ENCODE peak calls at places on chromosomes 2 and 18, in seven cellular contexts. X is stomach, N is body of pancreas, O is K562, P is adrenal gland, M is GM12878, E is esophagus squamous epithelium. Q is an unnamed sample.

GRCh38 chr2:238861766-238862315 is 14.0 kb downstream of the TWIST2 start:
- DNase-seq in P (no peak), M (no peak), E (no peak), N (no peak), X (no peak), O (no peak), Q (no peak)

GRCh38 chr18:52339891-52340371 is at the start of gene DCC:
- DNase-seq in P (peak; percentile 28), O (no peak), M (no peak), N (peak; percentile 64), X (peak; percentile 38), E (no peak), Q (no peak)

GRCh38 chr2:60331106-60331809 is 222.2 kb downstream of the BCL11A start:
- DNase-seq in E (no peak), M (no peak), P (no peak), N (no peak), X (no peak), O (no peak), Q (no peak)

GRCh38 chr2:55421326-55421725 is 1.7 kb upstream of the CCDC88A start:
- DNase-seq in E (no peak), X (no peak), N (no peak), O (no peak), P (no peak), M (no peak), Q (no peak)

GRCh38 chr2:240142859-240143258 is 2.4 kb upstream of the OTOS start:
- DNase-seq in O (no peak), M (no peak), N (no peak), X (no peak), E (no peak), P (no peak), Q (no peak)

GRCh38 chr2:96811916-96812315 is 4.2 kb upstream of the CNNM3 start:
- DNase-seq in O (no peak), E (no peak), P (no peak), M (no peak), X (no peak), N (no peak), Q (no peak)

GRCh38 chr2:109222825-109223471 is 93.9 kb downstream of the SH3RF3 start:
- DNase-seq in O (no peak), P (no peak), N (no peak), X (no peak), E (no peak), M (no peak), Q (no peak)

GRCh38 chr2:9657083-9657482 is 26.3 kb upstream of the YWHAQ start:
- DNase-seq in O (no peak), N (no peak), X (no peak), M (no peak), E (no peak), P (no peak), Q (no peak)

DNA sequence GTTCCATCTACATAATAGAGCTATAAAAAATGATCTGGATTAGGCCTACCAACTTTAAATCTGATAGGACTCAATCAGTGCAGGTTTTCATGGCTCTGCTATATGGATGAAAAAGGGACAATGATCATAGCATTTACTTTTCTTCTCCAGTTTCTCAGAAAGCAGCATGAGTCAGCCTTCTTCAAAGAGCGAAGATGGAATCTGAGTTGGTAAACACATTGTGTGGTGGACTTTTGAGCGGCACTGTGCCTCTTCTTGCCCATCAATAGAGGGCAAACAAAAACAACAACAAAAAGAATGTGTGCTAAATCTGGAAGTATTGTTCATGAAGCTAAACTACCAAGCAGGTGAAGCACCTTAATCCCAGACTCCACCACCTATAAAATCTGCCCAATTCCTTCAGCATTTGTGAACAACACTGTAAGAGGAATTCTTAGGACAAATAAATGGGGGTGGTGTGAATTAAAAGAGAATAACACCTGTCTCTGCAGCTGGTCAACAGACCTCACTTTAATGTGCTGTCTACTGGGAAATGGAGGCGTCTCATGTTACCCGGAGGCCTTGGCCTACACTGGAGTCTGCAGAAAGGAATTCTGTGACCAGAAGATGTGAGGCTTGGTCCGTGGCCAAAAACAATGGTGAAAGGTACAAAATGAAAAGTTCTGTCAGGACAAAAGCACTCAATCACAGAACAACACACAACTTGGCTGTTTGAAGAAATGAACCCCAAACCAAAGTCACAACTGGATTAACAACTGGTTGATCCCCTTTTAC is 609.0 kb downstream of the IRS1 start:
- DNase-seq in M (no peak), O (no peak), X (no peak), E (no peak), N (no peak), P (no peak), Q (no peak)
- TF ChIP-seq POLR2A in M (no peak), O (no peak), X (no peak), E (no peak), N (no peak), P (no peak), Q (no peak)

DNA sequence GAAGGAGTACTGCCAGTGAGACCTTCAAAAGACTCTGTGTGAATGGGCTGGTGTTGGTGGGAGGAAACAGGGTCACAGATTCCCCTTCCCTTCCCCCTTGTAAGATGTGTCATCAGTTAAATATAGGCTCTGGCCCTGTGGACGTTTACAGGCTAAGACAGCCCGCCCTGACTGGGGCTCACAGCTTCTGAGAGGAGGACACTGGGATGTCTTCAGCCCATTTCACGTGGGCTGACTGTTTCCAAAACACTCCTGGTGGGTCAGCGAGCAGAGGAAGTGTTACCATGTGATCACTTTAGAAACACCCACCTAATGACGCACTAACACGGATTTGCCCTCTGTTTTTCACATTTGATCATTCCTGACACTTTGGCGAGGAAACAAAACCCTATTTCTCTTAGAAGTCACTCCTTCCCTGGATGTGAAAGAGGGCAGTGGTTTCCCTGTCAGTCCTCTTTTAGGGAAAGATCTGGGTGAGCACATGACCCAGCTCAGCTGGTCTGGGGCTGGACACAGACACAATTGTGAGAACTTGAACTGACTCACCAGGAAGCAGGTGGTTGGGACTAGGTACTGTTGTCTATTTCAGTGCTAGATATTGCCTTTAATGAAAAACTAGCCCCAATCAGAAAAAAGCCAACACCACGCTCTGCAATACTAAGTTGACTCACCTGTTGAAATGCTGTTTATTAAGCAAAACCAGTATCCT is 38.9 kb downstream of the BMP10 start:
- DNase-seq in X (no peak), O (peak; percentile 34), M (peak; percentile 31), E (no peak), N (peak; percentile 74), P (peak; percentile 57), Q (no peak)
- TF ChIP-seq POLR2A in X (no peak), O (peak; percentile 42), M (no peak), E (no peak), N (no peak), P (no peak), Q (no peak)

DNA sequence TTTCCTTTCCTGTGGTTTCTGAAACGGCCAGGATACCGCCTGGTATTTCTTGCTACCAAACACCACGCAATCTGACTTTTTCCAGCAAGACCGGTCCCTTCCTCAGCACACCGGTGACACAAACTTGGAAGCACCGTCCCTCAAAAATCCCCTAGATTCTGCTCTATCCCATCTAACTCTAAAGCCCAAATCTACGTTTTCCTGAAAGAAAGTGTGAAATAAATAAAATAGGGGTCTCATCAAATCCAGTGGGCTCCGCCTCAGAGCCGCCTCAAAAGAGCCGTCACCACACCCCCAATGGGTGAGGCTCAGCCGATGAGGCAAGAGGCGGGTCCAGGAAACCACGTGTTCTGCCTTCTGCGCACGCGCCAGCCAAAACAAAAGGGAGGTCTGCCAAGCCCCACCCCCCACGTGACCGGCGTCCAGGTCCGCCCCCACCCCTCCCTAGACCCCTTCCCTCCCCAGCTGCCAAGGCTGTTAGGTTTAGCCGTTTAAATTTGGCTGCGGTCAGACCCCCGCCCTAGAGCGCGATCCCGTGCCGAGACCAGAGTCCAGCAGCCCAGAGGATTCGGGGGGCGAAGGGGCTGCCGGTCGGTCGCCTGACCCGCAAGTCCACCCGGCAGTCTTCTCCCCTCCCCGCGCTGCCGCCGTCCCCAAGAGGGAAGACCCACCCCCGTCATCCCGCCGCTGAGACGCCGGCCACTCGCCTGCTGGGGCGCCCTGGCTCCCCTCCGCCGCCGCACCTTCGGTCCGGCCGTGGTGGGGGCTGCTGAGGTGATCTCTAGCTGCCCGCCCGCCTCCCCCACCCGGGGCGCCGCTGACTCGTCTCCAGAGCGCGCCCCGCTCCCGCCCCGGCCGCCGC is 536 bp downstream of the KANSL1L start:
- DNase-seq in M (peak; percentile 83), P (peak; percentile 99), O (peak; percentile 86), E (peak; percentile 77), X (peak; percentile 97), N (peak; percentile 95), Q (peak; percentile 72)
- TF ChIP-seq POLR2A in M (peak; percentile 90), P (peak; percentile 54), O (peak; percentile 73), E (peak; percentile 83), X (no peak), N (peak; percentile 93), Q (no peak)

GRCh38 chr2:195660265-195660890 is 3.4 kb downstream of the SLC39A10 start:
- DNase-seq in M (no peak), O (peak; percentile 29), N (peak; percentile 79), P (peak; percentile 81), X (peak; percentile 73), E (no peak), Q (no peak)
- TF ChIP-seq POLR2A in M (no peak), O (no peak), N (no peak), P (no peak), X (no peak), E (no peak), Q (no peak)

GRCh38 chr2:217902281-217903141 is 100.3 kb downstream of the TNS1 start:
- DNase-seq in O (peak; percentile 38), E (no peak), M (no peak), X (peak; percentile 84), P (peak; percentile 86), N (peak; percentile 86), Q (no peak)

GRCh38 chr2:217900780-217901360 is 101.9 kb downstream of the TNS1 start:
- DNase-seq in P (no peak), O (no peak), N (no peak), M (no peak), E (no peak), X (no peak), Q (no peak)

GRCh38 chr2:217903142-217903858 is 99.5 kb downstream of the TNS1 start:
- DNase-seq in P (no peak), M (no peak), X (no peak), N (no peak), O (no peak), E (no peak), Q (no peak)

GRCh38 chr2:217901400-217901799 is 101.4 kb downstream of the TNS1 start:
- DNase-seq in O (no peak), E (no peak), N (no peak), X (no peak), P (no peak), M (no peak), Q (no peak)

GRCh38 chr2:217901826-217902225 is 101.0 kb downstream of the TNS1 start:
- DNase-seq in X (no peak), O (no peak), E (no peak), P (no peak), M (no peak), N (peak; percentile 60), Q (no peak)
- TF ChIP-seq POLR2A in X (no peak), O (no peak), E (no peak), P (no peak), M (no peak), N (no peak), Q (no peak)

GRCh38 chr2:202870431-202871160 is 970 bp downstream of the ICA1L start:
- DNase-seq in M (no peak), E (no peak), N (peak; percentile 80), X (peak; percentile 58), P (peak; percentile 67), O (peak; percentile 43), Q (peak; percentile 45)
- TF ChIP-seq POLR2A in M (no peak), E (no peak), N (peak; percentile 68), X (no peak), P (peak; percentile 30), O (no peak), Q (no peak)